ENCODE peak calls at places on chromosomes 6 and 20, in six cellular contexts. One of them, this sample, is unnamed.

GRCh38 chr6:33123732-33124524 is 48.1 kb downstream of the HLA-DPB1 start:
- DNase-seq in head of caudate nucleus: no peak
- DNase-seq in DMS 273 treated with DMSO at 0.1 percent for 48 hours: peak; percentile 13
- DNase-seq in COR-L47: peak; percentile 21
- DNase-seq in RWPE1: peak; percentile 36
- DNase-seq in amniotic stem cell: no peak
- DNase-seq in this sample: no peak

GRCh38 chr6:31580807-31581437 is 1.3 kb downstream of the LTB start:
- DNase-seq in COR-L47: peak; percentile 70
- DNase-seq in head of caudate nucleus: peak; percentile 88
- DNase-seq in DMS 273 treated with DMSO at 0.1 percent for 48 hours: peak; percentile 19
- DNase-seq in RWPE1: peak; percentile 83
- DNase-seq in amniotic stem cell: peak; percentile 43
- DNase-seq in this sample: peak; percentile 91

GRCh38 chr20:6756961-6757595 is 10.4 kb upstream of the BMP2 start:
- DNase-seq in DMS 273 treated with DMSO at 0.1 percent for 48 hours: no peak
- DNase-seq in amniotic stem cell: no peak
- DNase-seq in COR-L47: no peak
- DNase-seq in RWPE1: no peak
- DNase-seq in head of caudate nucleus: no peak
- DNase-seq in this sample: no peak

GRCh38 chr6:34922177-34922663 is 33.2 kb downstream of the ANKS1A start:
- DNase-seq in COR-L47: no peak
- DNase-seq in DMS 273 treated with DMSO at 0.1 percent for 48 hours: no peak
- DNase-seq in amniotic stem cell: no peak
- DNase-seq in head of caudate nucleus: no peak
- DNase-seq in RWPE1: peak; percentile 40
- DNase-seq in this sample: no peak

GRCh38 chr6:53465732-53466131 is 79.2 kb downstream of the GCLC start:
- DNase-seq in amniotic stem cell: no peak
- DNase-seq in DMS 273 treated with DMSO at 0.1 percent for 48 hours: no peak
- DNase-seq in RWPE1: peak; percentile 30
- DNase-seq in COR-L47: no peak
- DNase-seq in head of caudate nucleus: no peak
- DNase-seq in this sample: no peak

GRCh38 chr6:93418448-93419303 is 683 bp downstream of the EPHA7 start:
- DNase-seq in head of caudate nucleus: peak; percentile 49
- DNase-seq in DMS 273 treated with DMSO at 0.1 percent for 48 hours: no peak
- DNase-seq in amniotic stem cell: no peak
- DNase-seq in COR-L47: peak; percentile 54
- DNase-seq in RWPE1: peak; percentile 21
- DNase-seq in this sample: peak; percentile 9

GRCh38 chr6:96611342-96611964 is 48.5 kb downstream of the FHL5 start:
- DNase-seq in head of caudate nucleus: no peak
- DNase-seq in amniotic stem cell: no peak
- DNase-seq in DMS 273 treated with DMSO at 0.1 percent for 48 hours: peak; percentile 98
- DNase-seq in COR-L47: no peak
- DNase-seq in RWPE1: no peak
- DNase-seq in this sample: no peak

GRCh38 chr6:106360410-106360988 is at the start of gene CRYBG1:
- DNase-seq in head of caudate nucleus: peak; percentile 66
- DNase-seq in COR-L47: peak; percentile 45
- DNase-seq in DMS 273 treated with DMSO at 0.1 percent for 48 hours: no peak
- DNase-seq in amniotic stem cell: no peak
- DNase-seq in RWPE1: peak; percentile 91
- DNase-seq in this sample: peak; percentile 37

GRCh38 chr20:37308098-37309050 is 18.9 kb downstream of the MANBAL start:
- DNase-seq in head of caudate nucleus: no peak
- DNase-seq in DMS 273 treated with DMSO at 0.1 percent for 48 hours: no peak
- DNase-seq in COR-L47: no peak
- DNase-seq in RWPE1: no peak
- DNase-seq in amniotic stem cell: no peak
- DNase-seq in this sample: no peak

GRCh38 chr6:119240257-119241123 is 109.1 kb downstream of the MAN1A1 start:
- DNase-seq in DMS 273 treated with DMSO at 0.1 percent for 48 hours: no peak
- DNase-seq in amniotic stem cell: no peak
- DNase-seq in RWPE1: no peak
- DNase-seq in head of caudate nucleus: no peak
- DNase-seq in COR-L47: no peak
- DNase-seq in this sample: no peak